ENCODE peak calls at places on chromosomes 5 and 9, in four cellular contexts. One of them, this sample, is unnamed.
A peak's percentile ranks its signal among the peaks of the same experiment; 100 is the strongest.

GRCh38 chr9:88303785-88304495 is 84.3 kb upstream of the SPIN1 start:
- DNase-seq in H7: no peak
- DNase-seq in naive thymus-derived CD4-positive, alpha-beta T cell: no peak
- DNase-seq in small intestine: no peak
- DNase-seq in this sample: no peak

GRCh38 chr5:141866111-141866510 is 12.1 kb downstream of the PCDH1 start:
- DNase-seq in H7: no peak
- DNase-seq in naive thymus-derived CD4-positive, alpha-beta T cell: no peak
- DNase-seq in small intestine: peak; percentile 89
- DNase-seq in this sample: peak; percentile 98

GRCh38 chr9:92641092-92641809 is 28.7 kb downstream of the IPPK start:
- DNase-seq in H7: peak; percentile 38
- DNase-seq in naive thymus-derived CD4-positive, alpha-beta T cell: no peak
- DNase-seq in small intestine: no peak
- DNase-seq in this sample: no peak

GRCh38 chr5:142857405-142857804 is 87.2 kb downstream of the ARHGAP26 start:
- DNase-seq in H7: no peak
- DNase-seq in naive thymus-derived CD4-positive, alpha-beta T cell: no peak
- DNase-seq in small intestine: peak; percentile 59
- DNase-seq in this sample: no peak

GRCh38 chr9:22976454-22976853 is 529.8 kb downstream of the DMRTA1 start:
- DNase-seq in H7: no peak
- DNase-seq in naive thymus-derived CD4-positive, alpha-beta T cell: no peak
- DNase-seq in small intestine: no peak
- DNase-seq in this sample: no peak

GRCh38 chr9:16213781-16214515 is 656.5 kb downstream of the BNC2 start:
- DNase-seq in H7: no peak
- DNase-seq in naive thymus-derived CD4-positive, alpha-beta T cell: no peak
- DNase-seq in small intestine: no peak
- DNase-seq in this sample: peak; percentile 85

GRCh38 chr9:126681336-126681735 is 67.6 kb downstream of the LMX1B start:
- DNase-seq in H7: peak; percentile 74
- DNase-seq in naive thymus-derived CD4-positive, alpha-beta T cell: no peak
- DNase-seq in small intestine: no peak
- DNase-seq in this sample: no peak

GRCh38 chr5:106113922-106114321 is 1556.8 kb downstream of the EFNA5 start:
- DNase-seq in H7: no peak
- DNase-seq in naive thymus-derived CD4-positive, alpha-beta T cell: no peak
- DNase-seq in small intestine: no peak
- DNase-seq in this sample: no peak

GRCh38 chr9:121797056-121797455 is 145.6 kb downstream of the DAB2IP start:
- DNase-seq in H7: no peak
- DNase-seq in naive thymus-derived CD4-positive, alpha-beta T cell: no peak
- DNase-seq in small intestine: no peak
- DNase-seq in this sample: no peak

GRCh38 chr5:6373081-6373846 is 5.1 kb downstream of the MED10 start:
- DNase-seq in H7: no peak
- DNase-seq in naive thymus-derived CD4-positive, alpha-beta T cell: no peak
- DNase-seq in small intestine: no peak
- DNase-seq in this sample: no peak
- H3K36me3 ChIP-seq in H7: peaks cover 33% of the 10 kb centered on the region
- H3K36me3 ChIP-seq in naive thymus-derived CD4-positive, alpha-beta T cell: peaks cover 18% of the 10 kb centered on the region
- H3K36me3 ChIP-seq in small intestine: peaks cover 19% of the 10 kb centered on the region
- H3K36me3 ChIP-seq in this sample: peaks cover 65% of the 10 kb centered on the region

DNA sequence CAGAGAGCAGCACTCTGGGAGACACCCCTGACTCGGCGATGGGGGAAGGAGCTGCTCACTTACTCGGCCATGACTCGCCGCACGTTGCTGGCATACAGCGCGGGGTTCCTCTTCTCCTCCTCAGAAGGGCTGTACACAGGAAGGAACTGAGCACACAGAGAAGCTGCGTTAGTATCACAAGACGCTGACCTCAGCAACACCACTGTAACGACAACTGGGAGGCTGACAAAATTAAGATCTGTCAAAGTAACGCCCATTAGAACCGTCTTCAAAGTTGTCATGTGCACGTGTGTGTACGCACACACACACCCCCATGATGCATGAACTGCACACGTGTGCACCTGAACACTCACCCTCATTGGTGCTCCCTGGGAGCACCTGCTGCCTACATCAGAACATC is 32.1 kb upstream of the SLC6A3 start:
- DNase-seq in H7: no peak
- DNase-seq in naive thymus-derived CD4-positive, alpha-beta T cell: no peak
- DNase-seq in small intestine: no peak
- DNase-seq in this sample: peak; percentile 22
- H3K36me3 ChIP-seq in H7: peaks cover 32% of the 10 kb centered on the region
- H3K36me3 ChIP-seq in naive thymus-derived CD4-positive, alpha-beta T cell: peaks cover 13% of the 10 kb centered on the region
- H3K36me3 ChIP-seq in small intestine: no peaks in the 10 kb centered on the region
- H3K36me3 ChIP-seq in this sample: no peaks in the 10 kb centered on the region

GRCh38 chr9:78300209-78300608 is 3.3 kb downstream of the PSAT1 start:
- DNase-seq in H7: no peak
- DNase-seq in naive thymus-derived CD4-positive, alpha-beta T cell: no peak
- DNase-seq in small intestine: no peak
- DNase-seq in this sample: no peak
- H3K36me3 ChIP-seq in H7: peaks cover 40% of the 10 kb centered on the region
- H3K36me3 ChIP-seq in naive thymus-derived CD4-positive, alpha-beta T cell: no peaks in the 10 kb centered on the region
- H3K36me3 ChIP-seq in small intestine: no peaks in the 10 kb centered on the region
- H3K36me3 ChIP-seq in this sample: no peaks in the 10 kb centered on the region

GRCh38 chr5:126464016-126464415 is 40.8 kb downstream of the GRAMD2B start:
- DNase-seq in H7: no peak
- DNase-seq in naive thymus-derived CD4-positive, alpha-beta T cell: peak; percentile 32
- DNase-seq in small intestine: no peak
- DNase-seq in this sample: no peak
- H3K36me3 ChIP-seq in H7: peaks cover 1% of the 10 kb centered on the region
- H3K36me3 ChIP-seq in naive thymus-derived CD4-positive, alpha-beta T cell: no peaks in the 10 kb centered on the region
- H3K36me3 ChIP-seq in small intestine: peaks cover 3% of the 10 kb centered on the region
- H3K36me3 ChIP-seq in this sample: peaks cover 12% of the 10 kb centered on the region

GRCh38 chr9:100303812-100304211 is 48.9 kb downstream of the TEX10 start:
- DNase-seq in H7: no peak
- DNase-seq in naive thymus-derived CD4-positive, alpha-beta T cell: no peak
- DNase-seq in small intestine: no peak
- DNase-seq in this sample: no peak

GRCh38 chr9:100308965-100309564 is 43.7 kb downstream of the TEX10 start:
- DNase-seq in H7: no peak
- DNase-seq in naive thymus-derived CD4-positive, alpha-beta T cell: no peak
- DNase-seq in small intestine: no peak
- DNase-seq in this sample: no peak

GRCh38 chr9:100309992-100310391 is 42.8 kb downstream of the TEX10 start:
- DNase-seq in H7: no peak
- DNase-seq in naive thymus-derived CD4-positive, alpha-beta T cell: no peak
- DNase-seq in small intestine: no peak
- DNase-seq in this sample: no peak

GRCh38 chr9:100306283-100306682 is 46.5 kb downstream of the TEX10 start:
- DNase-seq in H7: no peak
- DNase-seq in naive thymus-derived CD4-positive, alpha-beta T cell: no peak
- DNase-seq in small intestine: no peak
- DNase-seq in this sample: no peak

GRCh38 chr9:100307061-100307460 is 45.7 kb downstream of the TEX10 start:
- DNase-seq in H7: no peak
- DNase-seq in naive thymus-derived CD4-positive, alpha-beta T cell: no peak
- DNase-seq in small intestine: no peak
- DNase-seq in this sample: no peak
- H3K36me3 ChIP-seq in H7: peaks cover 6% of the 10 kb centered on the region
- H3K36me3 ChIP-seq in naive thymus-derived CD4-positive, alpha-beta T cell: peaks cover 5% of the 10 kb centered on the region
- H3K36me3 ChIP-seq in small intestine: peaks cover 2% of the 10 kb centered on the region
- H3K36me3 ChIP-seq in this sample: no peaks in the 10 kb centered on the region

DNA sequence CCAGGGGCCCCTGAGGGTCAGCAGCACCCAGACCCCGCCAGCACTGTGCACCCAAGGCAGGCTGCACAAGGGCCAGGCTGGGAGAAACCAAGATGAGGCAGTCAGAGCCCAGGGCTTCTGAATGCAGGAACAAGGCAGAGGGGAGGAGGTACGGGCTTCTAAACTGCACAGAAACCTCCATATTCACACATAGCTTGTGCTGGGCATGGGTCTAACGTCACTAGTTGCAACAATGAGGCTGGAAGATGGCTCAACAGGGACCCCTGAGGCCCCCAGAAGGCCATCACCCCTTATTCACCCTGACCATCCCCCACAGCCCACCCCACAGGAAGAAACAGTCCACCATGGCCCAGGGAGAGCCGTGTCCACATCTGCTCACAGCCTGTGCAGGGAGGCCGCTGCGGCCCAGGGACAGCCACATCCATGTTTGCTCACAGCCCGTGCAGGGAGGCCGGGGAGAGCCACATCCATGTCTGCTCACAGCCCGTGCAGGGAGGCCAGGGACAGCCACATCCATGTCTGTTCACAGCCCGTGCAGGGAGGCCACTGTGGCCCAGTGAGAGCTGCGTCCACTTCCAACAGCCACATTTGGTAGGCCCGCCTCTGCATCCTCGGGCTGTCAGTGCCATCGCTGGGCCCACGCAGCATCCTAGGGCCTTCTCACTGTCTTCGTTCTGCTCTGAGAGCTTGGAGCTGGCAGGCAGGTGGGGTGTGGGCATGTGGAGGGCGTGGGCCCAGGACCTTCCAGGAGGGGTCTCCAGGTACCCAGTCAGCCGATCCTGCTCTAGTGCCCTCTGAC is 38.2 kb downstream of the LPCAT1 start:
- DNase-seq in H7: no peak
- DNase-seq in naive thymus-derived CD4-positive, alpha-beta T cell: no peak
- DNase-seq in small intestine: no peak
- DNase-seq in this sample: no peak
- H3K36me3 ChIP-seq in H7: peaks cover 37% of the 10 kb centered on the region
- H3K36me3 ChIP-seq in naive thymus-derived CD4-positive, alpha-beta T cell: peaks cover 11% of the 10 kb centered on the region
- H3K36me3 ChIP-seq in small intestine: peaks cover 4% of the 10 kb centered on the region
- H3K36me3 ChIP-seq in this sample: peaks cover 13% of the 10 kb centered on the region

GRCh38 chr5:178252258-178252657 is 19.7 kb upstream of the PHYKPL start:
- DNase-seq in H7: no peak
- DNase-seq in naive thymus-derived CD4-positive, alpha-beta T cell: no peak
- DNase-seq in small intestine: no peak
- DNase-seq in this sample: no peak
- H3K36me3 ChIP-seq in H7: no peaks in the 10 kb centered on the region
- H3K36me3 ChIP-seq in naive thymus-derived CD4-positive, alpha-beta T cell: no peaks in the 10 kb centered on the region
- H3K36me3 ChIP-seq in small intestine: no peaks in the 10 kb centered on the region
- H3K36me3 ChIP-seq in this sample: no peaks in the 10 kb centered on the region

GRCh38 chr5:1324719-1325190 is 20.1 kb downstream of the CLPTM1L start:
- DNase-seq in H7: no peak
- DNase-seq in naive thymus-derived CD4-positive, alpha-beta T cell: no peak
- DNase-seq in small intestine: no peak
- DNase-seq in this sample: no peak
- H3K36me3 ChIP-seq in H7: peaks cover 23% of the 10 kb centered on the region
- H3K36me3 ChIP-seq in naive thymus-derived CD4-positive, alpha-beta T cell: no peaks in the 10 kb centered on the region
- H3K36me3 ChIP-seq in small intestine: peaks cover 33% of the 10 kb centered on the region
- H3K36me3 ChIP-seq in this sample: peaks cover 65% of the 10 kb centered on the region

DNA sequence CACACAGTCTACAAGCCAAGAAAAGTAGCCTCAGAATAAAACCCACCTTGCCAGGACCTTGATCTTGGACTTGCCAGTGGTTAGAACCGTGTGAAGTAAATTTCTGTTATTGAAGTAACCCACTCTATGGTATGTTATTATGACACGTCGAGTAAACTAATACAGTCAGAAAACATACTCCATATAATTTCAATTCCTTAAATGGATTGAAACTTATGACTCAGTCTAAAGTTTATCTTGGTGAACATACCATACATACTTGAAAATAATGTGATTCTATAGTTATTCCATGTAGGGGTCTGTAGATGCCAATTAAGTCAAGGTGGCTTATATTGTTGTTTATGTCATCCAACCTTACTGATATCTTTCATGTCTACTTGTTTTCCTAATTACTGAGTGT is 950.7 kb downstream of the TLE4 start:
- DNase-seq in H7: no peak
- DNase-seq in naive thymus-derived CD4-positive, alpha-beta T cell: no peak
- DNase-seq in small intestine: no peak
- DNase-seq in this sample: no peak
- H3K36me3 ChIP-seq in H7: no peaks in the 10 kb centered on the region
- H3K36me3 ChIP-seq in naive thymus-derived CD4-positive, alpha-beta T cell: no peaks in the 10 kb centered on the region
- H3K36me3 ChIP-seq in small intestine: no peaks in the 10 kb centered on the region
- H3K36me3 ChIP-seq in this sample: no peaks in the 10 kb centered on the region

GRCh38 chr9:77212801-77213200 is 35.5 kb downstream of the VPS13A start:
- DNase-seq in H7: no peak
- DNase-seq in naive thymus-derived CD4-positive, alpha-beta T cell: no peak
- DNase-seq in small intestine: no peak
- DNase-seq in this sample: no peak
- H3K36me3 ChIP-seq in H7: no peaks in the 10 kb centered on the region
- H3K36me3 ChIP-seq in naive thymus-derived CD4-positive, alpha-beta T cell: no peaks in the 10 kb centered on the region
- H3K36me3 ChIP-seq in small intestine: no peaks in the 10 kb centered on the region
- H3K36me3 ChIP-seq in this sample: peaks cover 3% of the 10 kb centered on the region